ENCODE peak calls at places on chromosomes 12 and 14, in seven cellular contexts. I is lower lobe of right lung, Q is NCI-H345, U is AG10803, O is GM03348, J is hypothalamus, M is IMR-90. K is an unnamed sample.

GRCh38 chr12:30837595-30837994 is 82.8 kb upstream of the CAPRIN2 start:
- DNase-seq in I (no peak), Q (no peak), U (no peak), O (no peak), J (no peak), M (no peak), K (no peak)

GRCh38 chr14:75232597-75232996 is 46.0 kb upstream of the FOS start:
- DNase-seq in I (no peak), Q (no peak), U (no peak), O (no peak), J (no peak), M (no peak), K (no peak)

GRCh38 chr12:28946361-28946760 is 202.7 kb upstream of the FAR2 start:
- DNase-seq in I (no peak), Q (no peak), U (no peak), O (no peak), J (no peak), M (no peak), K (no peak)

GRCh38 chr12:57418255-57418654 is 12.6 kb downstream of the R3HDM2 start:
- DNase-seq in I (no peak), Q (no peak), U (no peak), O (no peak), J (no peak), M (no peak), K (no peak)

GRCh38 chr12:27969011-27969900 is 3.3 kb downstream of the PTHLH start:
- DNase-seq in I (no peak), Q (no peak), U (no peak), O (peak), J (peak), M (peak), K (peak)

GRCh38 chr14:101101456-101102056 is 198.0 kb upstream of the RTL1 start:
- DNase-seq in I (no peak), Q (peak), U (no peak), O (peak), J (no peak), M (no peak), K (no peak)

GRCh38 chr12:52331833-52332232 is 10.6 kb upstream of the KRT83 start:
- DNase-seq in I (no peak), Q (no peak), U (no peak), O (no peak), J (no peak), M (no peak), K (no peak)

GRCh38 chr12:57048423-57048822 is 1.5 kb downstream of the MYO1A start:
- DNase-seq in I (no peak), Q (no peak), U (no peak), O (no peak), J (no peak), M (no peak), K (no peak)

GRCh38 chr12:31845613-31846321 is 113.4 kb upstream of the RESF1 start:
- DNase-seq in I (no peak), Q (no peak), U (no peak), O (no peak), J (no peak), M (no peak), K (peak)

K was measured in fibroblast of villous mesenchyme.